ENCODE peak calls at places on chromosomes 16 and 17, in five cellular contexts. E is pancreas; Y is NCI-H1092 treated with DMSO at 0.1 percent for 48 hours; Q is effector memory CD8-positive, alpha-beta T cell; X is NCI-H146. B is an unnamed sample.
A peak's percentile ranks its signal among the peaks of the same experiment; 100 is the strongest.

GRCh38 chr17:7851438-7852261 is 3.2 kb upstream of the TMEM88 start:
- DNase-seq in E (peak; percentile 92), Y (peak; percentile 85), Q (peak; percentile 92), X (peak; percentile 94), B (peak; percentile 89)

GRCh38 chr17:59400858-59401257 is 69.4 kb downstream of the YPEL2 start:
- DNase-seq in E (no peak), Y (no peak), Q (no peak), X (no peak), B (no peak)

GRCh38 chr16:54236761-54237160 is 49.8 kb downstream of the IRX3 start:
- DNase-seq in E (no peak), Y (no peak), Q (no peak), X (no peak), B (no peak)

GRCh38 chr17:73591278-73592078 is 52.8 kb downstream of the SDK2 start:
- DNase-seq in E (no peak), Y (peak; percentile 44), Q (peak; percentile 44), X (no peak), B (no peak)

GRCh38 chr17:7972131-7972785 is 30.2 kb upstream of the GUCY2D start:
- DNase-seq in E (no peak), Y (no peak), Q (no peak), X (no peak), B (no peak)

GRCh38 chr16:73057369-73058210 is 9.7 kb upstream of the ZFHX3 start:
- DNase-seq in E (no peak), Y (no peak), Q (no peak), X (peak; percentile 28), B (peak; percentile 54)

GRCh38 chr17:7132511-7133094 is 18.0 kb upstream of the ASGR2 start:
- DNase-seq in E (no peak), Y (no peak), Q (peak; percentile 37), X (no peak), B (no peak)

GRCh38 chr16:50326835-50327465 is 41.8 kb downstream of the BRD7 start:
- DNase-seq in E (no peak), Y (no peak), Q (peak; percentile 76), X (no peak), B (no peak)

GRCh38 chr17:71330099-71330375 is 790.8 kb upstream of the SOX9 start:
- DNase-seq in E (no peak), Y (no peak), Q (no peak), X (no peak), B (no peak)

GRCh38 chr16:89924925-89925307 is 1.8 kb downstream of the TUBB3 start:
- DNase-seq in E (no peak), Y (no peak), Q (no peak), X (no peak), B (peak; percentile 74)

GRCh38 chr17:1107777-1108559 is 71.8 kb downstream of the ABR start:
- DNase-seq in E (no peak), Y (no peak), Q (peak; percentile 27), X (no peak), B (no peak)

GRCh38 chr17:18314059-18314730 is 599 bp downstream of the TOP3A start:
- DNase-seq in E (no peak), Y (no peak), Q (no peak), X (peak; percentile 30), B (peak; percentile 29)

GRCh38 chr17:67696853-67697505 is 20.8 kb upstream of the NOL11 start:
- DNase-seq in E (no peak), Y (peak; percentile 37), Q (no peak), X (peak; percentile 46), B (peak; percentile 93)